ENCODE peak calls at places on chromosomes 4 and X, in six cellular contexts. G, O, U, K, D and Z are unnamed samples.

GRCh38 chrX:70132244-70132643 is 1.0 kb upstream of the IGBP1 start:
- DNase-seq in G (no peak), O (no peak), U (no peak), K (peak), D (no peak), Z (peak)

GRCh38 chrX:140389331-140389730 is 115.5 kb downstream of the SOX3 start:
- DNase-seq in G (no peak), O (no peak), U (no peak), K (no peak), D (no peak), Z (no peak)

GRCh38 chr4:140372607-140373327 is 679 bp upstream of the SCOC start:
- DNase-seq in G (no peak), O (peak), U (no peak), K (peak), D (no peak), Z (peak)

GRCh38 chr4:15756361-15756861 is 21.7 kb upstream of the CD38 start:
- DNase-seq in G (no peak), O (peak), U (peak), K (peak), D (no peak), Z (peak)

GRCh38 chr4:87995435-87995834 is 12.0 kb upstream of the PKD2 start:
- DNase-seq in G (no peak), O (no peak), U (no peak), K (no peak), D (no peak), Z (no peak)

GRCh38 chr4:22391548-22391947 is 124.3 kb downstream of the ADGRA3 start:
- DNase-seq in G (no peak), O (no peak), U (peak), K (peak), D (no peak), Z (peak)

GRCh38 chrX:52380993-52381392 is 12.2 kb downstream of the XAGE2 start:
- DNase-seq in G (no peak), O (no peak), U (no peak), K (no peak), D (no peak), Z (no peak)

GRCh38 chr4:121072080-121072835 is at the start of gene NDNF:
- DNase-seq in G (peak), O (no peak), U (peak), K (peak), D (peak), Z (peak)

GRCh38 chr4:133668061-133668851 is 519.2 kb downstream of the PCDH10 start:
- DNase-seq in G (peak), O (no peak), U (no peak), K (no peak), D (no peak), Z (no peak)

GRCh38 chr4:90852232-90852631 is 725.0 kb downstream of the CCSER1 start:
- DNase-seq in G (no peak), O (no peak), U (no peak), K (no peak), D (no peak), Z (no peak)

GRCh38 chrX:119340606-119341205 is 58.4 kb upstream of the SLC25A43 start:
- DNase-seq in G (no peak), O (no peak), U (no peak), K (no peak), D (no peak), Z (no peak)

GRCh38 chr4:151325320-151326246 is at the start of gene SH3D19:
- DNase-seq in G (peak), O (peak), U (peak), K (peak), D (peak), Z (peak)

GRCh38 chr4:151806511-151806927 is 45.7 kb upstream of the GATB start:
- DNase-seq in G (no peak), O (no peak), U (peak), K (peak), D (no peak), Z (peak)

GRCh38 chrX:76183289-76184057 is 10.6 kb downstream of the PBDC1 start:
- DNase-seq in G (no peak), O (no peak), U (peak), K (peak), D (no peak), Z (peak)

GRCh38 chr4:71126719-71127118 is 133.3 kb downstream of the DCK start:
- DNase-seq in G (no peak), O (peak), U (peak), K (peak), D (no peak), Z (peak)

GRCh38 chr4:171130126-171130801 is 682.9 kb upstream of the GALNTL6 start:
- DNase-seq in G (no peak), O (no peak), U (no peak), K (no peak), D (no peak), Z (no peak)

GRCh38 chr4:2937146-2937857 is 25.9 kb downstream of the NOP14 start:
- DNase-seq in G (peak), O (peak), U (peak), K (no peak), D (no peak), Z (no peak)

GRCh38 chr4:16123356-16124084 is 39.7 kb upstream of the PROM1 start:
- DNase-seq in G (no peak), O (no peak), U (no peak), K (no peak), D (no peak), Z (no peak)

GRCh38 chr4:183402771-183403170 is 41.7 kb upstream of the CDKN2AIP start:
- DNase-seq in G (no peak), O (no peak), U (peak), K (peak), D (no peak), Z (no peak)

GRCh38 chr4:123597586-123597985 is 201.0 kb downstream of the SPRY1 start:
- DNase-seq in G (no peak), O (no peak), U (peak), K (peak), D (no peak), Z (peak)

GRCh38 chrX:153905481-153906095 is 1.1 kb downstream of the AVPR2 start:
- DNase-seq in G (no peak), O (no peak), U (no peak), K (no peak), D (no peak), Z (no peak)

GRCh38 chrX:133302775-133303445 is 84.8 kb upstream of the TFDP3 start:
- DNase-seq in G (no peak), O (no peak), U (peak), K (no peak), D (no peak), Z (no peak)

GRCh38 chrX:129318375-129318774 is 204.9 kb downstream of the SMARCA1 start:
- DNase-seq in G (no peak), O (peak), U (no peak), K (peak), D (no peak), Z (peak)

GRCh38 chr4:39157520-39157919 is 24.8 kb upstream of the WDR19 start:
- DNase-seq in G (no peak), O (no peak), U (no peak), K (no peak), D (no peak), Z (no peak)

GRCh38 chr4:6674500-6675149 is 19.1 kb upstream of the S100P start:
- DNase-seq in G (no peak), O (peak), U (no peak), K (peak), D (peak), Z (peak)

GRCh38 chr4:101345596-101346311 is 1.6 kb downstream of the PPP3CA start:
- DNase-seq in G (peak), O (no peak), U (no peak), K (peak), D (peak), Z (peak)

GRCh38 chr4:118981839-118982381 is 93.3 kb downstream of the SYNPO2 start:
- DNase-seq in G (peak), O (peak), U (peak), K (peak), D (peak), Z (peak)

GRCh38 chrX:68684919-68685304 is 37.4 kb downstream of the STARD8 start:
- DNase-seq in G (no peak), O (no peak), U (no peak), K (no peak), D (no peak), Z (no peak)

GRCh38 chrX:68682790-68683189 is 35.3 kb downstream of the STARD8 start:
- DNase-seq in G (no peak), O (no peak), U (no peak), K (no peak), D (no peak), Z (no peak)

GRCh38 chrX:68684291-68684918 is 36.9 kb downstream of the STARD8 start:
- DNase-seq in G (no peak), O (no peak), U (no peak), K (no peak), D (no peak), Z (no peak)

GRCh38 chrX:68683580-68683979 is 36.1 kb downstream of the STARD8 start:
- DNase-seq in G (no peak), O (no peak), U (no peak), K (no peak), D (no peak), Z (no peak)

GRCh38 chrX:68681443-68681941 is 34.0 kb downstream of the STARD8 start:
- DNase-seq in G (no peak), O (no peak), U (peak), K (peak), D (no peak), Z (peak)
- H2AFZ ChIP-seq in G (no peak), O (no peak), U (no peak), K (no peak), D (no peak), Z (no peak)

DNA sequence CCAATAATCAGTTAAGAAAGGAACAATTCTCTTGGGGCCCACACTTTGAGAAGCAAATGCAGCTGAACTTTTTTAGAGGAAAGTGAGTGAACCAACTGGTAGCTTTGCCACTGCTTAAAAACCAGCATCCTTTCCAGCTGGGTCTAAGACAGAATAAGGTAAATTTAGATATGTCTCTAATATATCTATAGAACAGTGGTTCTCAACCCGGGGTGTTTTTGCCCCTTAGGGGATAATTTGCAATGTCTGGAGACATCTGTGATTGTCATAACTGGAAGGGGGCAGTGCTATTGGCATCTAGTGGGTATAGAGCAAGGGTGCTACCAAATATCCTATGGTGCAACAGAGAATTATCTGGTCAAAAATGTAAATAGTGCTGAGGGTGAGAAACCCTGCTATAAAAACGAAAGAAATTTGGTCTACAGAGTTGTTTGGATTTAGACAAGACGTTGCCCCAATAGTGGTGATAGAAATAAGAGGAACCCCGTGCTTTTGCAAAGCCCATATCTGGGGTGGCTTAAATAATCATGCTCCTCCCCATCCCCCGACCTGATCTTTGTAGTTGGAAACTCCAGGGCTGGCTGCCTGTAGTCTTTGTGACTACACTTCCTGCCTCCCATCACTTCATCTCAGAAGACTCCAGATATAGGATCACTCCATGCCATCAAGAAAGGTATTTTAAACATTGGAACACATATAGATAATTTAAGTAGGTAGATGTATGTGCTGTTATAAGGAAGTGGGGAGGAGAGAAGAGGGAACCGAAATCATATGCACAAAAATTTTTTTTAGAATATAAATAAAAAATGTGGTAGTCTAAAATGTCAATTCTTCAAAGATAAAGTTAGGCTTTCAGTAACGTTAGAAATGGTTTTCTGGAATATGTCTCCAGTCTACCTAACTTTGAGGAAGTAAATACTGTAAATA is at the start of gene TLR7:
- DNase-seq in G (no peak), O (no peak), U (no peak), K (no peak), D (no peak), Z (no peak)
- H3K9ac ChIP-seq in G (no peak), O (no peak), U (no peak), K (no peak), D (no peak), Z (no peak)

GRCh38 chr4:76251448-76252270 is at the start of gene FAM47E:
- DNase-seq in G (peak), O (no peak), U (peak), K (peak), D (peak), Z (peak)
- H2AFZ ChIP-seq in G (peak), O (no peak), U (peak), K (peak), D (peak), Z (no peak)

DNA sequence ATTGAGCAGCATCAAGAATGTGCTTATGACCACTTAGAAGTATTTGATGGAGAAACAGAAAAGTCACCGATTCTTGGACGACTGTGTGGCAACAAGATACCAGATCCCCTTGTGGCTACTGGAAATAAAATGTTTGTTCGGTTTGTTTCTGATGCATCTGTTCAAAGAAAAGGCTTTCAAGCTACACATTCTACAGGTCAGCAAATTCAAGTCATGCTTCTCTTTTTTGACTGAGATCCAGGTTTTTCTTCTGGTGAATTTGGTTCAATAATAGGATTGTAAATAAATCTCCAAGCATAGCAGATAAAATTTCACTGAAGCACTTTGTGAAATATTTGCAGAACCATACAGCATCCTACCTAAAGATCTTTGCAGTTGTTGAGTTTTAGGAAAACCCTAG is 218.1 kb downstream of the TLL1 start:
- DNase-seq in G (no peak), O (no peak), U (no peak), K (no peak), D (no peak), Z (peak)
- H3K9ac ChIP-seq in G (no peak), O (no peak), U (no peak), K (no peak), D (no peak), Z (no peak)

DNA sequence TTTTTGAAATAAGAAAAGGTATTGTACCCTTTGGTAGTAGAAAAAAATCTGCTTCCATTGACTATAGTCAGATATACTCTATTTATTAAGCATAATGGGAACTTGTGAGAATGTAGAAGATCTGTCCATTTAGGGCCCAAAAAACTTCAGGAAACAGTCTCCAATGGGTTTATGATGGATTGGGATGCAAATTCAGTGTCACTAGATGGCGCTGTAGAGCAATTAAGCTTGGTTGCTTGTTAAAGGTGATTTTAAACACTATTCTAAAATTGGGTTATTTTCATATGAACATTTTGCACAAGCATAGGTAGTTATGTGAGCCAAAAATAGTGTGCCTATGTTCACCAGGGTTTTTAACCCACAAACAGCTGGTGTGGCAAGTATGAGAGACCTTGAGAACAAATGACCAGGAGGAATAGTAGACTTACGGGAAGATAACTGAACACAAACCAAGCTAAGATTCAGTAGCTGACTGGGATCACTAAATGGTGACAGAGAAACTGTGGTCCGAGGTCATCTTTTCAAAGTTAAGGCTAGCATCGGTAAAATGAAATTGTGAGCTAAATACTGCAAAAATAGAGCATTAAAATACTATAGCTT is 80.3 kb upstream of the LSM6 start:
- DNase-seq in G (no peak), O (peak), U (peak), K (peak), D (peak), Z (peak)
- H2AFZ ChIP-seq in G (no peak), O (peak), U (no peak), K (no peak), D (no peak), Z (no peak)

GRCh38 chr4:7806080-7806630 is 133.5 kb downstream of the AFAP1 start:
- DNase-seq in G (peak), O (no peak), U (peak), K (no peak), D (no peak), Z (peak)
- H3K9ac ChIP-seq in G (no peak), O (no peak), U (peak), K (no peak), D (no peak), Z (no peak)

GRCh38 chrX:39201305-39201990 is 400.2 kb downstream of the MID1IP1 start:
- DNase-seq in G (no peak), O (no peak), U (peak), K (peak), D (no peak), Z (peak)

GRCh38 chrX:39199429-39199828 is 398.2 kb downstream of the MID1IP1 start:
- DNase-seq in G (no peak), O (no peak), U (no peak), K (no peak), D (no peak), Z (no peak)

GRCh38 chrX:39194673-39195072 is 393.4 kb downstream of the MID1IP1 start:
- DNase-seq in G (no peak), O (no peak), U (no peak), K (no peak), D (no peak), Z (no peak)

GRCh38 chrX:39195156-39195555 is 393.9 kb downstream of the MID1IP1 start:
- DNase-seq in G (peak), O (no peak), U (no peak), K (no peak), D (no peak), Z (no peak)

DNA sequence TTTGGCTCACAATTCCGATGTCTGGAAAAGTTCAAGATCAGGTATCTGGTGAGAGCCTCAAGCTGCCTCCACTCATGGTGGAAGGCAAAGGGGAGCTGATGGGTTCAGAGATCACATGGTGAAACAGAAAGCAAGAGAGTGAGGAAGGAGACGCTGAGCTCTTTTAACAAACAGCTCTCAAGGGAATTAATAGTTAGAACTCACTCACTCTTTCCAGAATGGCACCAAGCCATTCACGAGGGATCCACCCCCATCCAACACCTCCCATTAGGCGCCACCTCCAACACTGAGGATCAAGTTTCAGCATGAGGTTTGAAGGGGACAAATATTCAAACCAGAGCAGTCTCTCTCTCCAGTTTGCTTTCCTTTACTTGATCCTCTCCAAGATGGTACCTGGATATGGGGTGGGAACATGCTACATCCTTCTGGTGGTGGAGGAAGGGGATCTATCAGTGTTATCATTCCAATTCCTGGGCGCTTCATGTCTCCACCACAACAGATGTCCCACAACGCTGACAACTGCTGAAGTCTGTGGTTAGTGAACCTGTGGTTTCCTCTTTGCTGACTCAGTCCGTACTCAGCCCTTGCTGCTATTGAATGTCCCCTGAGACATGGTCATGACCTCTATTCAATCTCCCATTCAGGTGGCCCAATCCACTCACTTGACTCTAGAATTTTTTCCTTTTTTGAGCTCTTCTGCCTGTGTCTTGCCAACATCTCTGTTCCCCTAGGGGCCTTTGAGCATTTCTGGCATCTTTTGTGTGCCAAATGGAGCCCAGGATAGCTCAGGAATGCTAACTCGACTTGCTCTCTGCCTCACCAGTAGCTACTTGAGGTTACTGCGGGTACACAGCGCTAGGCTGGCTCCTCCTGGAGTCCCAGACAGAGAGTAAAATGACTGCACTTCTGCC is 395.2 kb downstream of the MID1IP1 start:
- DNase-seq in G (no peak), O (peak), U (peak), K (peak), D (no peak), Z (peak)
- H2AFZ ChIP-seq in G (no peak), O (peak), U (no peak), K (no peak), D (no peak), Z (no peak)